ENCODE peak calls at places on chromosomes 16 and 17, in ten cellular contexts. One of them, this sample, is unnamed.

GRCh38 chr16:85449195-85449884 is 163.8 kb upstream of the GSE1 start:
- DNase-seq in A549: no peak
- DNase-seq in fibroblast of lung: no peak
- DNase-seq in coronary artery: no peak
- DNase-seq in glutamatergic neuron: no peak
- DNase-seq in lower leg skin: no peak
- DNase-seq in breast epithelium: no peak
- DNase-seq in heart left ventricle: no peak
- DNase-seq in sigmoid colon: no peak
- DNase-seq in body of pancreas: no peak
- DNase-seq in this sample: no peak

GRCh38 chr16:5042574-5043171 is 8.9 kb upstream of the NAGPA start:
- DNase-seq in lower leg skin: no peak
- DNase-seq in A549: no peak
- DNase-seq in heart left ventricle: no peak
- DNase-seq in fibroblast of lung: no peak
- DNase-seq in glutamatergic neuron: no peak
- DNase-seq in body of pancreas: no peak
- DNase-seq in sigmoid colon: no peak
- DNase-seq in coronary artery: no peak
- DNase-seq in breast epithelium: no peak
- DNase-seq in this sample: no peak

GRCh38 chr16:4377573-4378146 is 6.0 kb downstream of the VASN start:
- DNase-seq in glutamatergic neuron: no peak
- DNase-seq in sigmoid colon: no peak
- DNase-seq in lower leg skin: no peak
- DNase-seq in heart left ventricle: peak; percentile 36
- DNase-seq in A549: no peak
- DNase-seq in coronary artery: no peak
- DNase-seq in body of pancreas: no peak
- DNase-seq in breast epithelium: no peak
- DNase-seq in fibroblast of lung: no peak
- DNase-seq in this sample: no peak

GRCh38 chr17:4944163-4944553 is 4.1 kb downstream of the RNF167 start:
- DNase-seq in A549: no peak
- DNase-seq in glutamatergic neuron: no peak
- DNase-seq in sigmoid colon: no peak
- DNase-seq in heart left ventricle: no peak
- DNase-seq in breast epithelium: no peak
- DNase-seq in lower leg skin: no peak
- DNase-seq in body of pancreas: no peak
- DNase-seq in coronary artery: no peak
- DNase-seq in fibroblast of lung: no peak
- DNase-seq in this sample: no peak

GRCh38 chr17:83198366-83199341 is 119.2 kb downstream of the METRNL start:
- DNase-seq in lower leg skin: peak; percentile 81
- DNase-seq in glutamatergic neuron: peak; percentile 4
- DNase-seq in heart left ventricle: peak; percentile 56
- DNase-seq in coronary artery: no peak
- DNase-seq in A549: no peak
- DNase-seq in body of pancreas: no peak
- DNase-seq in fibroblast of lung: no peak
- DNase-seq in sigmoid colon: peak; percentile 61
- DNase-seq in breast epithelium: peak; percentile 17
- DNase-seq in this sample: no peak

GRCh38 chr17:38421224-38421841 is 6.9 kb upstream of the ARHGAP23 start:
- DNase-seq in breast epithelium: no peak
- DNase-seq in heart left ventricle: no peak
- DNase-seq in sigmoid colon: peak; percentile 73
- DNase-seq in body of pancreas: no peak
- DNase-seq in fibroblast of lung: peak; percentile 40
- DNase-seq in coronary artery: no peak
- DNase-seq in glutamatergic neuron: no peak
- DNase-seq in lower leg skin: no peak
- DNase-seq in A549: no peak
- DNase-seq in this sample: no peak

GRCh38 chr17:36937961-36938565 is 788 bp downstream of the LHX1 start:
- DNase-seq in glutamatergic neuron: peak; percentile 47
- DNase-seq in body of pancreas: no peak
- DNase-seq in heart left ventricle: no peak
- DNase-seq in breast epithelium: no peak
- DNase-seq in lower leg skin: peak; percentile 86
- DNase-seq in coronary artery: no peak
- DNase-seq in sigmoid colon: no peak
- DNase-seq in fibroblast of lung: peak; percentile 26
- DNase-seq in A549: no peak
- DNase-seq in this sample: no peak

GRCh38 chr16:3745751-3746355 is 28.5 kb upstream of the TRAP1 start:
- DNase-seq in body of pancreas: no peak
- DNase-seq in fibroblast of lung: peak; percentile 50
- DNase-seq in coronary artery: no peak
- DNase-seq in lower leg skin: no peak
- DNase-seq in glutamatergic neuron: no peak
- DNase-seq in heart left ventricle: no peak
- DNase-seq in sigmoid colon: peak; percentile 56
- DNase-seq in A549: no peak
- DNase-seq in breast epithelium: no peak
- DNase-seq in this sample: no peak

GRCh38 chr17:4248504-4249277 is 15.1 kb downstream of the ANKFY1 start:
- DNase-seq in coronary artery: no peak
- DNase-seq in breast epithelium: peak; percentile 58
- DNase-seq in lower leg skin: no peak
- DNase-seq in heart left ventricle: no peak
- DNase-seq in body of pancreas: no peak
- DNase-seq in glutamatergic neuron: no peak
- DNase-seq in fibroblast of lung: no peak
- DNase-seq in A549: no peak
- DNase-seq in sigmoid colon: no peak
- DNase-seq in this sample: no peak

GRCh38 chr17:76370261-76370993 is 14.0 kb upstream of the SPHK1 start:
- DNase-seq in heart left ventricle: peak; percentile 90
- DNase-seq in sigmoid colon: peak; percentile 90
- DNase-seq in lower leg skin: peak; percentile 95
- DNase-seq in coronary artery: peak; percentile 90
- DNase-seq in A549: peak; percentile 62
- DNase-seq in breast epithelium: peak; percentile 87
- DNase-seq in fibroblast of lung: peak; percentile 93
- DNase-seq in body of pancreas: peak; percentile 60
- DNase-seq in glutamatergic neuron: no peak
- DNase-seq in this sample: no peak
- TF ChIP-seq CTCF in heart left ventricle: peak; percentile 60
- TF ChIP-seq CTCF in sigmoid colon: peak; percentile 24
- TF ChIP-seq CTCF in lower leg skin: no peak
- TF ChIP-seq CTCF in coronary artery: peak; percentile 24
- TF ChIP-seq CTCF in A549: peak; percentile 92
- TF ChIP-seq CTCF in breast epithelium: peak; percentile 57
- TF ChIP-seq CTCF in fibroblast of lung: peak; percentile 52
- TF ChIP-seq CTCF in body of pancreas: peak; percentile 35
- TF ChIP-seq CTCF in glutamatergic neuron: peak; percentile 39
- TF ChIP-seq CTCF in this sample: no peak

DNA sequence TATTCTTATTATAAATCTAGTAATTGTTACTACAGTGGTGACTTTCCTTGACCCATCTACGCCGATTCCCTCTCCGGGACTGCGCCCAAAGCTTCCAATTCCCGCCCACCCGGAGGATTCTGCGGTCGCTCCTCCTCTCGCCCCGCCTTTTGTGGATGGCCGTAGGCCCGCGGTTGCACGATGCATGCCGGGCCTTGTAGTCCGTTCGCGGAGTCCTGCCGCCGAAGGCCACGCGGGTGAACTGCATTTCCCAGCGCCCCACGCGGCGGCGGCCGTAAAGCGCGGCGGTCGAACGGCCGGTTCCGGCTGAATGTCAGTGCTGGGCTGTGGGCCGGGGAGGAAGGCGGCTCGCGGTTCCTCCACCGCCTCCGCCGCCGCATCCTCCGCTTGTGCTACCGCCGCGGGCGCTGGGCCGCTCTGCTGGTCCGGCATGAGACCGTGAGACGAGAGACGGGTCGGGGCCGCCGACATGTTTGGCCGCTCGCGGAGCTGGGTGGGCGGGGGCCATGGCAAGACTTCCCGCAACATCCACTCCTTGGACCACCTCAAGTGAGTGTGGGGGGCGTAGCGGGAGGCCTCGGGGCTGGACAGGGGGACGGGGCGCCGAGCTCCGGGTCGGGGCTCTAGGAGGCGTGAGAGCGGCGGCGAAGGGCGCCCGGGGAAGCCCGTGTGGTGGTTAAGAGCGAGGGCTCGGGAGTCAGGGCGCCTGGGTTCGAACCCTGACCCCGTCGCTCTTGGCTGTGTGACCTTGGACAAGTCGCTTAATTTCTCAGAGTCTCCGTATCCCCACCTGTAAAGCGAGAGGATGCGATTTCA is at the start of gene CLEC16A:
- DNase-seq in sigmoid colon: peak; percentile 99
- DNase-seq in heart left ventricle: peak; percentile 99
- DNase-seq in lower leg skin: peak; percentile 99
- DNase-seq in body of pancreas: peak; percentile 97
- DNase-seq in A549: peak; percentile 97
- DNase-seq in fibroblast of lung: peak; percentile 97
- DNase-seq in breast epithelium: peak; percentile 97
- DNase-seq in coronary artery: peak; percentile 98
- DNase-seq in glutamatergic neuron: peak; percentile 97
- DNase-seq in this sample: peak; percentile 79
- TF ChIP-seq CTCF in sigmoid colon: peak; percentile 7
- TF ChIP-seq CTCF in heart left ventricle: no peak
- TF ChIP-seq CTCF in lower leg skin: no peak
- TF ChIP-seq CTCF in body of pancreas: peak; percentile 12
- TF ChIP-seq CTCF in A549: no peak
- TF ChIP-seq CTCF in fibroblast of lung: no peak
- TF ChIP-seq CTCF in breast epithelium: no peak
- TF ChIP-seq CTCF in coronary artery: peak; percentile 10
- TF ChIP-seq CTCF in glutamatergic neuron: peak; percentile 43
- TF ChIP-seq CTCF in this sample: no peak

DNA sequence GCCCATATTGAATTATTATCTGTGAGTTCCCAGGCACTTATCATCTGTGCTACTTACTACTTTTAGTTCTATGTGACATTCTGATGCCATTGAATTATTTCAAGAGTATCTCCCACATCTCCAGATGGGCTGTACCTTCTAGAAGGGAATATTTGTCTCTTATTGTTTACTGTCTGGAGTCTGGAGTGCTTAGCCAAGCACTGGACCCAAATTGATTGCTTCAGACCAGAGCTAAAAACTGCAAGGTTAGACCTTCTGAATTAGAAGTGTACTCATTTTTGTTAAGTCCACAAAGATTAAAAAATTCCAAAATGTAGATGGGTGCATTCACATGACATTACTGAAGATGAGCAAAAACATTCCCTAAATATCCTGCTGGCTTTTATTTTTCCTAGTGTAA is 16.0 kb upstream of the KRT222 start:
- DNase-seq in lower leg skin: no peak
- DNase-seq in breast epithelium: no peak
- DNase-seq in fibroblast of lung: no peak
- DNase-seq in sigmoid colon: no peak
- DNase-seq in body of pancreas: no peak
- DNase-seq in coronary artery: no peak
- DNase-seq in glutamatergic neuron: no peak
- DNase-seq in A549: no peak
- DNase-seq in heart left ventricle: no peak
- DNase-seq in this sample: no peak
- TF ChIP-seq CTCF in lower leg skin: no peak
- TF ChIP-seq CTCF in breast epithelium: no peak
- TF ChIP-seq CTCF in fibroblast of lung: no peak
- TF ChIP-seq CTCF in sigmoid colon: no peak
- TF ChIP-seq CTCF in body of pancreas: no peak
- TF ChIP-seq CTCF in coronary artery: no peak
- TF ChIP-seq CTCF in glutamatergic neuron: no peak
- TF ChIP-seq CTCF in A549: no peak
- TF ChIP-seq CTCF in heart left ventricle: no peak
- TF ChIP-seq CTCF in this sample: no peak

GRCh38 chr16:47160422-47160821 is 16.7 kb upstream of the NETO2 start:
- DNase-seq in fibroblast of lung: no peak
- DNase-seq in coronary artery: no peak
- DNase-seq in lower leg skin: no peak
- DNase-seq in breast epithelium: no peak
- DNase-seq in heart left ventricle: no peak
- DNase-seq in body of pancreas: no peak
- DNase-seq in sigmoid colon: no peak
- DNase-seq in A549: no peak
- DNase-seq in glutamatergic neuron: no peak
- DNase-seq in this sample: no peak

GRCh38 chr16:47158991-47159390 is 15.2 kb upstream of the NETO2 start:
- DNase-seq in A549: no peak
- DNase-seq in fibroblast of lung: no peak
- DNase-seq in lower leg skin: no peak
- DNase-seq in body of pancreas: no peak
- DNase-seq in glutamatergic neuron: no peak
- DNase-seq in heart left ventricle: no peak
- DNase-seq in breast epithelium: no peak
- DNase-seq in coronary artery: no peak
- DNase-seq in sigmoid colon: no peak
- DNase-seq in this sample: no peak

GRCh38 chr16:47162670-47163420 is 19.1 kb upstream of the NETO2 start:
- DNase-seq in lower leg skin: no peak
- DNase-seq in breast epithelium: no peak
- DNase-seq in A549: no peak
- DNase-seq in coronary artery: no peak
- DNase-seq in sigmoid colon: no peak
- DNase-seq in glutamatergic neuron: no peak
- DNase-seq in heart left ventricle: no peak
- DNase-seq in fibroblast of lung: no peak
- DNase-seq in body of pancreas: no peak
- DNase-seq in this sample: no peak
- TF ChIP-seq CTCF in lower leg skin: no peak
- TF ChIP-seq CTCF in breast epithelium: no peak
- TF ChIP-seq CTCF in A549: no peak
- TF ChIP-seq CTCF in coronary artery: no peak
- TF ChIP-seq CTCF in sigmoid colon: no peak
- TF ChIP-seq CTCF in glutamatergic neuron: no peak
- TF ChIP-seq CTCF in heart left ventricle: no peak
- TF ChIP-seq CTCF in fibroblast of lung: no peak
- TF ChIP-seq CTCF in body of pancreas: no peak
- TF ChIP-seq CTCF in this sample: peak; percentile 6

DNA sequence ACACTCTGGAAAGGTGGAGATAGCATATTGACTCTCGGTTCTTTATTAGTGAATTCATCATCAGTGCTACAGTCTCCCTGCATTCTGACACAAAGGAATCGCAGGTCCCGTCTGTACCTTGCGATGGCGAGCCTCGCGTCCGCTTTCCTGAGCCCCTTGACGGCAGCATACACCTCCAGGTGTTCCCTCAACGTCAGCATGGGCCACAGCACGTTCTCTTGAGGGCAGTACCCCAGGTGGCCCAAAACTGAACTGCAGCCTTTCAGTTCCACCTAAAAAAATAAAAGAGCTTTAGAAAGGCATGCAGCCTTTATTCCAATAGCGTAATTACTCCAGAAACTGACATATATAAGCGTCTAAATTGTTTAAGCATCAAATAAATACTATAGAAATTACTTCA is 24.2 kb upstream of the ABCA9 start:
- DNase-seq in glutamatergic neuron: peak; percentile 42
- DNase-seq in heart left ventricle: no peak
- DNase-seq in body of pancreas: peak; percentile 25
- DNase-seq in fibroblast of lung: no peak
- DNase-seq in lower leg skin: no peak
- DNase-seq in A549: peak; percentile 32
- DNase-seq in sigmoid colon: no peak
- DNase-seq in coronary artery: no peak
- DNase-seq in breast epithelium: no peak
- DNase-seq in this sample: no peak
- TF ChIP-seq CTCF in glutamatergic neuron: peak; percentile 72
- TF ChIP-seq CTCF in heart left ventricle: peak; percentile 11
- TF ChIP-seq CTCF in body of pancreas: peak; percentile 32
- TF ChIP-seq CTCF in fibroblast of lung: peak; percentile 33
- TF ChIP-seq CTCF in lower leg skin: no peak
- TF ChIP-seq CTCF in A549: no peak
- TF ChIP-seq CTCF in sigmoid colon: no peak
- TF ChIP-seq CTCF in coronary artery: no peak
- TF ChIP-seq CTCF in breast epithelium: no peak
- TF ChIP-seq CTCF in this sample: peak; percentile 8

This sample was measured in D721Med.